ENCODE peak calls at places on chromosomes 2 and 18, in five cellular contexts. One of them, this sample, is unnamed.
A peak's percentile ranks its signal among the peaks of the same experiment; 100 is the strongest.

GRCh38 chr2:208101716-208102631 is 22.4 kb downstream of the CRYGD start:
- DNase-seq in K562: peak; percentile 9
- DNase-seq in fibroblast of lung: peak; percentile 34
- DNase-seq in suprapubic skin: no peak
- DNase-seq in heart left ventricle: no peak
- DNase-seq in this sample: no peak

GRCh38 chr2:28497206-28497605 is 1.3 kb downstream of the PLB1 start:
- DNase-seq in heart left ventricle: no peak
- DNase-seq in suprapubic skin: no peak
- DNase-seq in K562: no peak
- DNase-seq in fibroblast of lung: no peak
- DNase-seq in this sample: no peak

GRCh38 chr2:207974214-207974600 is 51.1 kb downstream of the PLEKHM3 start:
- DNase-seq in heart left ventricle: no peak
- DNase-seq in fibroblast of lung: no peak
- DNase-seq in suprapubic skin: no peak
- DNase-seq in K562: no peak
- DNase-seq in this sample: no peak

GRCh38 chr18:12015697-12016062 is 34.4 kb downstream of the IMPA2 start:
- DNase-seq in fibroblast of lung: peak; percentile 49
- DNase-seq in heart left ventricle: no peak
- DNase-seq in suprapubic skin: no peak
- DNase-seq in K562: no peak
- DNase-seq in this sample: peak; percentile 90

GRCh38 chr18:24019641-24020331 is 5.2 kb downstream of the TTC39C start:
- DNase-seq in fibroblast of lung: peak; percentile 73
- DNase-seq in K562: no peak
- DNase-seq in suprapubic skin: no peak
- DNase-seq in heart left ventricle: no peak
- DNase-seq in this sample: no peak

GRCh38 chr2:178108176-178108575 is 4.1 kb upstream of the RBM45 start:
- DNase-seq in K562: peak; percentile 24
- DNase-seq in suprapubic skin: no peak
- DNase-seq in fibroblast of lung: no peak
- DNase-seq in heart left ventricle: no peak
- DNase-seq in this sample: no peak

GRCh38 chr2:174704647-174705046 is 59.6 kb downstream of the CHRNA1 start:
- DNase-seq in fibroblast of lung: no peak
- DNase-seq in heart left ventricle: no peak
- DNase-seq in suprapubic skin: no peak
- DNase-seq in K562: no peak
- DNase-seq in this sample: no peak

GRCh38 chr18:44552706-44553105 is 128.0 kb upstream of the SETBP1 start:
- DNase-seq in heart left ventricle: no peak
- DNase-seq in K562: no peak
- DNase-seq in suprapubic skin: no peak
- DNase-seq in fibroblast of lung: no peak
- DNase-seq in this sample: no peak

GRCh38 chr2:80256396-80257167 is 48.0 kb downstream of the LRRTM1 start:
- DNase-seq in suprapubic skin: no peak
- DNase-seq in fibroblast of lung: peak; percentile 10
- DNase-seq in K562: peak; percentile 43
- DNase-seq in heart left ventricle: no peak
- DNase-seq in this sample: peak; percentile 4
- TF ChIP-seq CTCF in suprapubic skin: no peak
- TF ChIP-seq CTCF in fibroblast of lung: peak; percentile 44
- TF ChIP-seq CTCF in K562: peak; percentile 51
- TF ChIP-seq CTCF in heart left ventricle: no peak
- TF ChIP-seq CTCF in this sample: peak; percentile 53

GRCh38 chr18:48795696-48796095 is 155.1 kb downstream of the SMAD7 start:
- DNase-seq in suprapubic skin: peak; percentile 34
- DNase-seq in fibroblast of lung: no peak
- DNase-seq in K562: no peak
- DNase-seq in heart left ventricle: no peak
- DNase-seq in this sample: no peak
- H3K4me3 ChIP-seq in suprapubic skin: no peak overlapping the region
- H3K4me3 ChIP-seq in fibroblast of lung: no peak overlapping the region
- H3K4me3 ChIP-seq in K562: no peak overlapping the region
- H3K4me3 ChIP-seq in heart left ventricle: no peak overlapping the region
- H3K4me3 ChIP-seq in this sample: no peak overlapping the region

GRCh38 chr2:121838561-121838960 is 83.1 kb downstream of the TSN start:
- DNase-seq in heart left ventricle: no peak
- DNase-seq in K562: no peak
- DNase-seq in fibroblast of lung: no peak
- DNase-seq in suprapubic skin: no peak
- DNase-seq in this sample: no peak

GRCh38 chr2:121837596-121837995 is 82.1 kb downstream of the TSN start:
- DNase-seq in fibroblast of lung: no peak
- DNase-seq in K562: no peak
- DNase-seq in heart left ventricle: no peak
- DNase-seq in suprapubic skin: no peak
- DNase-seq in this sample: no peak

DNA sequence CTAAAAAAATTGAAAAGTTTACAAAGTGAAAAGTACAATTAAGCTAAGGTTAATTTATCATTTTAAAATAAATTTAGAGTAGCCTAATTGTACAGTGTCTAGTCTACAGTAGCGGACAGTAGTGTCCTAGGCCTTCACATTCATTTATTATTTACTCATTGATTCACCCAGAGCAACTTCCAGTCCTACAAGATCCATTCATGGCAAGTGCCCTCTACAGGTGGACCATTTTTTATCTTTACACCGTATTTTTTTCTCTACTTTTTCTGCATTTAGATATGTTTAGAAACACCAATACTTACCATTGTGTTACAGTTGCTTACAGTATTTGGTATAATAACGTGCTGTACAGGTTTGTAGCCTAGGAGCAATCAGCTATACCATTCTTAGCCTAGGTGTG is 84.1 kb downstream of the TSN start:
- DNase-seq in fibroblast of lung: no peak
- DNase-seq in K562: no peak
- DNase-seq in heart left ventricle: no peak
- DNase-seq in suprapubic skin: no peak
- DNase-seq in this sample: no peak
- TF ChIP-seq CTCF in fibroblast of lung: no peak
- TF ChIP-seq CTCF in K562: no peak
- TF ChIP-seq CTCF in heart left ventricle: no peak
- TF ChIP-seq CTCF in suprapubic skin: no peak
- TF ChIP-seq CTCF in this sample: peak; percentile 9

GRCh38 chr18:74485860-74486849 is 10.0 kb upstream of the CNDP2 start:
- DNase-seq in fibroblast of lung: no peak
- DNase-seq in K562: no peak
- DNase-seq in suprapubic skin: no peak
- DNase-seq in heart left ventricle: no peak
- DNase-seq in this sample: no peak
- H3K4me3 ChIP-seq in fibroblast of lung: no peak overlapping the region
- H3K4me3 ChIP-seq in K562: no peak overlapping the region
- H3K4me3 ChIP-seq in suprapubic skin: no peak overlapping the region
- H3K4me3 ChIP-seq in heart left ventricle: no peak overlapping the region
- H3K4me3 ChIP-seq in this sample: no peak overlapping the region

GRCh38 chr2:42132066-42132965 is 36.8 kb upstream of the EML4 start:
- DNase-seq in suprapubic skin: no peak
- DNase-seq in K562: no peak
- DNase-seq in heart left ventricle: no peak
- DNase-seq in fibroblast of lung: peak; percentile 99
- DNase-seq in this sample: peak; percentile 61
- TF ChIP-seq CTCF in suprapubic skin: no peak
- TF ChIP-seq CTCF in K562: no peak
- TF ChIP-seq CTCF in heart left ventricle: no peak
- TF ChIP-seq CTCF in fibroblast of lung: no peak
- TF ChIP-seq CTCF in this sample: no peak

GRCh38 chr2:96527052-96527964 is 9.2 kb upstream of the ARID5A start:
- DNase-seq in fibroblast of lung: peak; percentile 33
- DNase-seq in heart left ventricle: no peak
- DNase-seq in suprapubic skin: no peak
- DNase-seq in K562: no peak
- DNase-seq in this sample: no peak
- H3K4me3 ChIP-seq in fibroblast of lung: peak overlapping the region; percentile 49
- H3K4me3 ChIP-seq in heart left ventricle: peak overlapping the region; percentile 67
- H3K4me3 ChIP-seq in suprapubic skin: peak overlapping the region; percentile 60
- H3K4me3 ChIP-seq in K562: no peak overlapping the region
- H3K4me3 ChIP-seq in this sample: peak overlapping the region; percentile 33

GRCh38 chr2:74887961-74888670 is 54.2 kb downstream of the HK2 start:
- DNase-seq in K562: no peak
- DNase-seq in heart left ventricle: no peak
- DNase-seq in suprapubic skin: no peak
- DNase-seq in fibroblast of lung: peak; percentile 29
- DNase-seq in this sample: no peak
- TF ChIP-seq CTCF in K562: no peak
- TF ChIP-seq CTCF in heart left ventricle: no peak
- TF ChIP-seq CTCF in suprapubic skin: no peak
- TF ChIP-seq CTCF in fibroblast of lung: no peak
- TF ChIP-seq CTCF in this sample: peak; percentile 15

This sample was measured in retinal pigment epithelial cell.